ENCODE peak calls at places on chromosome 18, in four cellular contexts. B, I, A and O are unnamed samples.

GRCh38 chr18:8952174-8952573 is 150.3 kb upstream of the NDUFV2 start:
- DNase-seq in B (no peak), I (no peak), A (no peak), O (no peak)

GRCh38 chr18:57208056-57208455 is 61.2 kb downstream of the BOD1L2 start:
- DNase-seq in B (no peak), I (no peak), A (no peak), O (no peak)

GRCh38 chr18:6757966-6758365 is 28.4 kb downstream of the ARHGAP28 start:
- DNase-seq in B (no peak), I (no peak), A (no peak), O (no peak)

GRCh38 chr18:60064271-60064670 is 164.5 kb downstream of the PMAIP1 start:
- DNase-seq in B (no peak), I (no peak), A (no peak), O (no peak)

GRCh38 chr18:67583621-67584020 is 67.1 kb upstream of the DSEL start:
- DNase-seq in B (no peak), I (no peak), A (no peak), O (no peak)

GRCh38 chr18:37368110-37368812 is 197.3 kb downstream of the CELF4 start:
- DNase-seq in B (no peak), I (no peak), A (no peak), O (no peak)

GRCh38 chr18:43279015-43279758 is 1.9 kb upstream of the SYT4 start:
- DNase-seq in B (no peak), I (no peak), A (no peak), O (no peak)

GRCh38 chr18:3126457-3127097 is 93.2 kb downstream of the MYOM1 start:
- DNase-seq in B (no peak), I (no peak), A (no peak), O (no peak)

GRCh38 chr18:13242797-13243196 is 24.2 kb downstream of the LDLRAD4 start:
- DNase-seq in B (no peak), I (no peak), A (no peak), O (no peak)

GRCh38 chr18:37393945-37394609 is 171.5 kb downstream of the CELF4 start:
- DNase-seq in B (no peak), I (peak), A (no peak), O (no peak)

GRCh38 chr18:63062246-63062645 is 257.3 kb downstream of the BCL2 start:
- DNase-seq in B (no peak), I (no peak), A (no peak), O (no peak)

GRCh38 chr18:43587538-43588153 is 310.4 kb upstream of the SYT4 start:
- DNase-seq in B (peak), I (peak), A (no peak), O (no peak)

GRCh38 chr18:42052137-42052708 is 97.2 kb downstream of the PIK3C3 start:
- DNase-seq in B (no peak), I (no peak), A (no peak), O (no peak)

GRCh38 chr18:3615374-3615773 is 165.4 kb downstream of the TGIF1 start:
- DNase-seq in B (no peak), I (peak), A (no peak), O (no peak)

GRCh38 chr18:61666876-61667590 is 225.8 kb downstream of the RNF152 start:
- DNase-seq in B (no peak), I (no peak), A (no peak), O (no peak)

GRCh38 chr18:34709104-34709503 is 994 bp upstream of the DTNA start:
- DNase-seq in B (no peak), I (no peak), A (no peak), O (peak)

GRCh38 chr18:37669991-37670534 is 104.5 kb upstream of the CELF4 start:
- DNase-seq in B (no peak), I (peak), A (no peak), O (no peak)

GRCh38 chr18:3554091-3554601 is 104.2 kb downstream of the TGIF1 start:
- DNase-seq in B (no peak), I (no peak), A (no peak), O (no peak)

GRCh38 chr18:24447961-24448360 is 12.5 kb upstream of the HRH4 start:
- DNase-seq in B (no peak), I (no peak), A (no peak), O (no peak)

GRCh38 chr18:32610116-32610630 is 139.5 kb upstream of the GAREM1 start:
- DNase-seq in B (no peak), I (no peak), A (no peak), O (no peak)

GRCh38 chr18:66749030-66749429 is 145.1 kb upstream of the CDH19 start:
- DNase-seq in B (no peak), I (no peak), A (no peak), O (no peak)

GRCh38 chr18:5137261-5137660 is 59.8 kb downstream of the AKAIN1 start:
- DNase-seq in B (no peak), I (no peak), A (no peak), O (no peak)

GRCh38 chr18:12630136-12630535 is 27.8 kb downstream of the SPIRE1 start:
- DNase-seq in B (no peak), I (no peak), A (no peak), O (no peak)

GRCh38 chr18:55287146-55287806 is 300.7 kb downstream of the TCF4 start:
- DNase-seq in B (no peak), I (no peak), A (no peak), O (no peak)

GRCh38 chr18:79424008-79424565 is 28.4 kb downstream of the NFATC1 start:
- DNase-seq in B (no peak), I (peak), A (no peak), O (no peak)

GRCh38 chr18:57445488-57446319 is 10.5 kb downstream of the ONECUT2 start:
- DNase-seq in B (no peak), I (no peak), A (no peak), O (no peak)

GRCh38 chr18:77948571-77948970 is 698.9 kb downstream of the GALR1 start:
- DNase-seq in B (no peak), I (no peak), A (no peak), O (no peak)

GRCh38 chr18:49920731-49921130 is 107.4 kb upstream of the ACAA2 start:
- DNase-seq in B (no peak), I (no peak), A (no peak), O (no peak)

GRCh38 chr18:36035253-36035652 is 32.1 kb downstream of the RPRD1A start:
- DNase-seq in B (no peak), I (no peak), A (no peak), O (no peak)

GRCh38 chr18:54358495-54358793 is 738 bp downstream of the C18orf54 start:
- DNase-seq in B (no peak), I (peak), A (no peak), O (no peak)

GRCh38 chr18:79899609-79900435 is 51.6 kb downstream of the SLC66A2 start:
- DNase-seq in B (no peak), I (no peak), A (no peak), O (no peak)

GRCh38 chr18:60895181-60895580 is 438.0 kb upstream of the CDH20 start:
- DNase-seq in B (no peak), I (no peak), A (no peak), O (no peak)

GRCh38 chr18:58554404-58554803 is 74.5 kb downstream of the ALPK2 start:
- DNase-seq in B (no peak), I (no peak), A (no peak), O (no peak)

GRCh38 chr18:58556333-58557012 is 72.4 kb downstream of the ALPK2 start:
- DNase-seq in B (no peak), I (no peak), A (no peak), O (no peak)

GRCh38 chr18:58558514-58558913 is 70.4 kb downstream of the ALPK2 start:
- DNase-seq in B (no peak), I (no peak), A (no peak), O (no peak)

GRCh38 chr18:58559427-58560186 is 69.3 kb downstream of the ALPK2 start:
- DNase-seq in B (no peak), I (no peak), A (no peak), O (no peak)

DNA sequence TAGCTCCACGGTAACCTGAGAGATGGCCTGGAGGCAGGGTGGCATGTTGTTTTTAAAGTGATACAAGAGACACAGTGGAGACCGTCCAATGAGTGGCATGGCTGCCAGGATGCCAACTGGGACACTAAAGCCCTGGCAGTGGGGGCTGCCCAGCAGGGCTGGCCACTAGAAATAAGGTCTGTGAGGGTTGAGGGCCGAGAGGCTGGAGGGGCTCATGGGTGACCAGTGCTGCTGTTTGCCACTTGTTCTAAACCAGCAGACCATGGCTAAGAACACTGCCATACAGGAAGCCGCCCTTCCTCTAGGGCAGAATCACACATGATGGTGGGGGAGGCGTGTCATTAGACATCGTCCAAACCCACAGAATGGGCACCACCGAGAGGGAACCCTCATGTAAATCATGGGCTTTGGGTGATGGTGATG is 71.9 kb downstream of the ALPK2 start:
- DNase-seq in B (no peak), I (no peak), A (peak), O (no peak)
- TF ChIP-seq SPI1 in B (no peak), I (no peak), A (no peak), O (no peak)

GRCh38 chr18:1914489-1914888 is 656.8 kb downstream of the METTL4 start:
- DNase-seq in B (peak), I (peak), A (no peak), O (no peak)

GRCh38 chr18:1917141-1917540 is 654.2 kb downstream of the METTL4 start:
- DNase-seq in B (no peak), I (no peak), A (no peak), O (no peak)

GRCh38 chr18:1917546-1917945 is 653.8 kb downstream of the METTL4 start:
- DNase-seq in B (no peak), I (no peak), A (no peak), O (no peak)
- TF ChIP-seq SPI1 in B (no peak), I (no peak), A (no peak), O (no peak)

DNA sequence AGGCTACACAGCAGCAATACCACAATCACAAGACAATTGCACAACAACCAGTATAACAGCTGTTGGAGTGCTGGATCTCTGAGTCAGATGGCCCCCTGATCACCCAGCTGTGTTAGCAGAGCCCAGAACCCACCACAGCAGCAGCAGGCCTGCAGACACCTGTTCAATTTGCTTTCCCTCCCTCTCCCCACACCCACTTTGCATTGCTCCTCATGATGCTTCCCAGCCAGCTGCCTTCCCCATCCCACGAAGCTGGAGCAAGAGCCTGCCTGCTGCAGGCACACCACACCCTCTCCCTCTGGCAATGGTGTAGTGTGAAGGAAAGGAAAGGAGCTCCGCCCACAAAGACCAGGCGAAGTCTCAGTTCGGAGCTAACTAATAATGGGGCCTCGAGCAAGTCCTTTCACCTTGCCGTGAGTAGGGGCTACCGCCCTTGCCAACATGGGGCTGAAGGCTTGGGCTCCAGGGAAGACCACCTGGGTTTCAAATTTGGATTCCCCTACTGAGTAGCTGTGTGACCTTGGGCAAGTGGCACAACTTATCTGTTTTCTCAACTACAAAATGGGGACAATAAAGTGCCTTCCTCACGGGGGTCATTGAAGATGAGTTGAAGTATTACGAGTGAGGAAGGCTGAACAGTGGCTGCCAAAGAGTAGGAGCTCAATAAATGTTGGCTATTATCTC is 19.5 kb upstream of the ZBTB7C start:
- DNase-seq in B (no peak), I (no peak), A (no peak), O (no peak)
- TF ChIP-seq SPI1 in B (no peak), I (no peak), A (no peak), O (no peak)

DNA sequence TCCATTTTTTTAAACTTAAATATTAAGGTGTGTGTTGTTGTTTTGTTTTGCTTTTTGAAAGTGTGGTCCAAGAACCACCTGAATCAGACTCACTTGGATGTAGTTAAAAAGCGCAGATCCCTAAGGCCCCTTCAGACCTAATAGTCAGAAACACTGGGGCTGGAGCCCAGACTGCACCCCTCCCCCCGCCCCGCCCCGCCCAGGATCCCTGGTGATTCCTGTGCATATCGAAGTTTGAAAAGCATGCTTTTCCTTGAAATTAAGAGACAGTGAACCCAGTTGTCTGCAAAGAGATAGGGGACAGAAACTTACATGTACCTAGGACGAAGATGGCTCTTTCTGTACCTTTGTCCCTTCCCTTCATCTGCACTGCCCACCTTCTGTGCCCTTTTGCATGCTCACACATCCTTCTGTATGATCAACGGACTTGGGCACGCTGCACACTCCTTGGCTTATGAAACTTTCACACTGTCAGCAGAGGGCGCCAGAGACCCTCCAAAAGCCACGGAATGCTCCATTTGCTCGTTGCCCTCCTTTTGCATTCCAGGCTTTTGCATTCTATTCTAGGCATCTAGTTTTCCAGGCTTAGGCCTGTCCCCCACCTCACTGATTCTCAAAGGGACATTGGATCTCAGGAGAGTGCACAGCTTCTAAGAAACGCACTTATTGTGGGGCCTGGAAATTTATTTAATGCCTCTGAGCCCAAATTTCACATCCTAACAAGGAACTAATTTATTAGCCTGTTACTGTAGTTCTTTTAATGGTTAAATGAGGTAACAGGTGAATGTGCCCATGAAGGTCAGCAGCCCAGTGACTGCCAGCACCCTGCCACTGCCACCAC is 32.8 kb upstream of the SLC14A1 start:
- DNase-seq in B (no peak), I (peak), A (no peak), O (peak)
- TF ChIP-seq SPI1 in B (no peak), I (no peak), A (no peak), O (no peak)

GRCh38 chr18:31484461-31484860 is 13.5 kb upstream of the DSG2 start:
- DNase-seq in B (no peak), I (no peak), A (no peak), O (no peak)

GRCh38 chr18:31489311-31489710 is 8.7 kb upstream of the DSG2 start:
- DNase-seq in B (no peak), I (no peak), A (no peak), O (no peak)

GRCh38 chr18:31486165-31486564 is 11.8 kb upstream of the DSG2 start:
- DNase-seq in B (no peak), I (no peak), A (no peak), O (no peak)

GRCh38 chr18:31490387-31490786 is 7.6 kb upstream of the DSG2 start:
- DNase-seq in B (peak), I (no peak), A (peak), O (no peak)

DNA sequence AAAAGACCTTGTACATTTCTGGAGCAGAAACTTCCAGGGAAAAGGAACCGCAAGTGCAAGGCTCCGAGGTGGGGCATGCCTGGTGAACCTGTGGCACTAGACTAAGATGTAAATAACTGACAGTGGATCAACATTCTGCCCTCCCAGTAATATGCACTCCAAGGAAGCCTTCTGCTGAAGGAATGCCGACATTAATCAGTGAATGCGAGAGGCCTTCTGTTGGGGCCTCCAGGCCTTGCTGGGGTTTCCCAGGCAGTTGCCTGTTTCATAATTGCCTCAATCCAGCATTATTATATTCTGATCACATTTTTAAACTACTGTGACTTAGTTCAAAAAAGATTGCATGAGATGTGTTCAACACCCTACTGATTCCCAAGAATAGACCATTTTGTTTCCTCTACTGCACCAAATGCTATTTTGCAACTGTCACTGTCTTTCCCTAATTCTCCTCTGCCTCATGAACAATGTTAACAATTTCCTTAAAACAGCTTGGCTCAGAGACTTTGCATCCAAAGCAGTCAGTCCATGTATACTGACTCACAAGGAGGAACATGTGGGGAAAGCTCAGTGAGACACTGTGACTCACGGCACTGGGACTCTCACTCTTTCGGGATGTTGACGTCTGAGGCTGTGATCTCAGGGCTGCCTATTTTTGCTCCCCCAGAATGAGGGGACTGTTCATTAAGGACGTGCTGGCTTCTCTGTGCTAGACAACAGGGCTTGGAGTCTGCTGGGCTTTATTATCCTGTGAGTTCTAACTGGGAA is 10.5 kb upstream of the DSG2 start:
- DNase-seq in B (no peak), I (no peak), A (no peak), O (no peak)
- TF ChIP-seq SPI1 in B (no peak), I (no peak), A (no peak), O (no peak)